ENCODE peak calls at places on chromosomes 3 and 15, in five cellular contexts. One of them, this sample, is unnamed. For H3K4me1, the result is how much of the 10 kb centered on the place peaks cover.

GRCh38 chr15:45457641-45458539 is 64.7 kb downstream of the SLC30A4 start:
- DNase-seq in neuronal stem cell: peak
- DNase-seq in IMR-90: peak
- DNase-seq in H9: peak
- DNase-seq in H1: no peak
- DNase-seq in this sample: peak

GRCh38 chr3:182782149-182782548 is 11.2 kb upstream of the ATP11B start:
- DNase-seq in IMR-90: no peak
- DNase-seq in H1: no peak
- DNase-seq in neuronal stem cell: no peak
- DNase-seq in H9: no peak
- DNase-seq in this sample: no peak

GRCh38 chr3:39779511-39780230 is 29.7 kb upstream of the MYRIP start:
- DNase-seq in H1: no peak
- DNase-seq in neuronal stem cell: no peak
- DNase-seq in IMR-90: no peak
- DNase-seq in H9: no peak
- DNase-seq in this sample: no peak

GRCh38 chr3:48991851-48992545 is 2.0 kb downstream of the P4HTM start:
- DNase-seq in H1: no peak
- DNase-seq in H9: no peak
- DNase-seq in IMR-90: no peak
- DNase-seq in neuronal stem cell: no peak
- DNase-seq in this sample: no peak

GRCh38 chr3:186461141-186461540 is 83.0 kb downstream of the CRYGS start:
- DNase-seq in H9: no peak
- DNase-seq in IMR-90: peak
- DNase-seq in neuronal stem cell: no peak
- DNase-seq in H1: no peak
- DNase-seq in this sample: peak

GRCh38 chr3:2420919-2421318 is 322.3 kb downstream of the CNTN4 start:
- DNase-seq in neuronal stem cell: no peak
- DNase-seq in H9: peak
- DNase-seq in IMR-90: no peak
- DNase-seq in H1: peak
- DNase-seq in this sample: no peak

GRCh38 chr3:15636028-15636709 is 34.6 kb downstream of the BTD start:
- DNase-seq in neuronal stem cell: no peak
- DNase-seq in H1: no peak
- DNase-seq in H9: no peak
- DNase-seq in IMR-90: peak
- DNase-seq in this sample: peak

GRCh38 chr3:13389378-13389777 is 30.7 kb downstream of the NUP210 start:
- DNase-seq in IMR-90: no peak
- DNase-seq in H1: no peak
- DNase-seq in neuronal stem cell: no peak
- DNase-seq in H9: peak
- DNase-seq in this sample: no peak

GRCh38 chr3:20073683-20074082 is 33.4 kb downstream of the KAT2B start:
- DNase-seq in H9: no peak
- DNase-seq in neuronal stem cell: no peak
- DNase-seq in IMR-90: no peak
- DNase-seq in H1: no peak
- DNase-seq in this sample: peak

GRCh38 chr15:73926191-73927002 is at the start of gene LOXL1:
- DNase-seq in H1: no peak
- DNase-seq in neuronal stem cell: peak
- DNase-seq in IMR-90: peak
- DNase-seq in H9: peak
- DNase-seq in this sample: peak

GRCh38 chr3:121957674-121958419 is 63.6 kb downstream of the SLC15A2 start:
- DNase-seq in neuronal stem cell: no peak
- DNase-seq in H9: no peak
- DNase-seq in H1: no peak
- DNase-seq in IMR-90: no peak
- DNase-seq in this sample: peak

GRCh38 chr3:141105828-141106628 is 54.9 kb downstream of the SPSB4 start:
- DNase-seq in IMR-90: peak
- DNase-seq in H1: no peak
- DNase-seq in neuronal stem cell: peak
- DNase-seq in H9: peak
- DNase-seq in this sample: peak

GRCh38 chr3:14119166-14119510 is 5.5 kb downstream of the CHCHD4 start:
- DNase-seq in neuronal stem cell: no peak
- DNase-seq in H1: no peak
- DNase-seq in IMR-90: no peak
- DNase-seq in H9: no peak
- DNase-seq in this sample: no peak

GRCh38 chr15:80512729-80513670 is 108.8 kb downstream of the ARNT2 start:
- DNase-seq in H9: no peak
- DNase-seq in neuronal stem cell: no peak
- DNase-seq in IMR-90: no peak
- DNase-seq in H1: no peak
- DNase-seq in this sample: no peak

GRCh38 chr3:189395825-189396224 is 224.1 kb downstream of the TPRG1 start:
- DNase-seq in IMR-90: no peak
- DNase-seq in H1: no peak
- DNase-seq in H9: no peak
- DNase-seq in neuronal stem cell: no peak
- DNase-seq in this sample: peak

GRCh38 chr3:160804762-160805161 is 48.7 kb downstream of the PPM1L start:
- DNase-seq in IMR-90: no peak
- DNase-seq in H1: no peak
- DNase-seq in H9: no peak
- DNase-seq in neuronal stem cell: no peak
- DNase-seq in this sample: no peak

GRCh38 chr3:12501360-12502020 is 17.2 kb downstream of the TSEN2 start:
- DNase-seq in neuronal stem cell: no peak
- DNase-seq in IMR-90: peak
- DNase-seq in H9: no peak
- DNase-seq in H1: no peak
- DNase-seq in this sample: peak

GRCh38 chr15:41917767-41918430 is 24.0 kb upstream of the SPTBN5 start:
- DNase-seq in H9: no peak
- DNase-seq in H1: no peak
- DNase-seq in neuronal stem cell: no peak
- DNase-seq in IMR-90: peak
- DNase-seq in this sample: peak

GRCh38 chr3:61936344-61936937 is 375.1 kb downstream of the PTPRG start:
- DNase-seq in neuronal stem cell: no peak
- DNase-seq in H1: no peak
- DNase-seq in IMR-90: peak
- DNase-seq in H9: no peak
- DNase-seq in this sample: no peak

GRCh38 chr3:177516130-177517011 is 319.1 kb upstream of the TBL1XR1 start:
- DNase-seq in H9: no peak
- DNase-seq in IMR-90: peak
- DNase-seq in H1: no peak
- DNase-seq in neuronal stem cell: peak
- DNase-seq in this sample: no peak

GRCh38 chr15:84847382-84847781 is 30.2 kb downstream of the ALPK3 start:
- DNase-seq in H1: no peak
- DNase-seq in neuronal stem cell: no peak
- DNase-seq in IMR-90: no peak
- DNase-seq in H9: no peak
- DNase-seq in this sample: no peak

GRCh38 chr3:99545941-99546580 is 92.3 kb upstream of the COL8A1 start:
- DNase-seq in H1: no peak
- DNase-seq in H9: no peak
- DNase-seq in IMR-90: peak
- DNase-seq in neuronal stem cell: no peak
- DNase-seq in this sample: peak

GRCh38 chr15:67138946-67139855 is 73.8 kb downstream of the SMAD3 start:
- DNase-seq in H9: no peak
- DNase-seq in H1: no peak
- DNase-seq in IMR-90: peak
- DNase-seq in neuronal stem cell: no peak
- DNase-seq in this sample: no peak

GRCh38 chr3:130926504-130926903 is 32.6 kb downstream of the ATP2C1 start:
- DNase-seq in H9: no peak
- DNase-seq in IMR-90: no peak
- DNase-seq in neuronal stem cell: no peak
- DNase-seq in H1: no peak
- DNase-seq in this sample: peak

GRCh38 chr15:31338879-31339557 is 12.4 kb downstream of the KLF13 start:
- DNase-seq in IMR-90: peak
- DNase-seq in H9: peak
- DNase-seq in neuronal stem cell: no peak
- DNase-seq in H1: no peak
- DNase-seq in this sample: peak
- H3K4me1 ChIP-seq in IMR-90: under half
- H3K4me1 ChIP-seq in H9: under half
- H3K4me1 ChIP-seq in neuronal stem cell: under half
- H3K4me1 ChIP-seq in H1: under half
- H3K4me1 ChIP-seq in this sample: under half

GRCh38 chr3:127789051-127789450 is 33.3 kb downstream of the MGLL start:
- DNase-seq in H9: no peak
- DNase-seq in neuronal stem cell: no peak
- DNase-seq in IMR-90: no peak
- DNase-seq in H1: no peak
- DNase-seq in this sample: no peak

GRCh38 chr3:127791221-127791913 is 30.9 kb downstream of the MGLL start:
- DNase-seq in H1: no peak
- DNase-seq in IMR-90: peak
- DNase-seq in neuronal stem cell: no peak
- DNase-seq in H9: peak
- DNase-seq in this sample: no peak

GRCh38 chr3:127788436-127788835 is 33.9 kb downstream of the MGLL start:
- DNase-seq in IMR-90: no peak
- DNase-seq in neuronal stem cell: no peak
- DNase-seq in H9: no peak
- DNase-seq in H1: no peak
- DNase-seq in this sample: no peak

GRCh38 chr3:127790580-127791183 is 31.6 kb downstream of the MGLL start:
- DNase-seq in H9: no peak
- DNase-seq in neuronal stem cell: no peak
- DNase-seq in H1: no peak
- DNase-seq in IMR-90: no peak
- DNase-seq in this sample: no peak

GRCh38 chr3:127790009-127790533 is 32.2 kb downstream of the MGLL start:
- DNase-seq in IMR-90: no peak
- DNase-seq in neuronal stem cell: no peak
- DNase-seq in H9: no peak
- DNase-seq in H1: no peak
- DNase-seq in this sample: peak
- H4K91ac ChIP-seq in IMR-90: peak
- H4K91ac ChIP-seq in neuronal stem cell: no peak
- H4K91ac ChIP-seq in H9: no peak
- H4K91ac ChIP-seq in H1: no peak
- H4K91ac ChIP-seq in this sample: peak

GRCh38 chr15:96344120-96344705 is 13.7 kb downstream of the NR2F2 start:
- DNase-seq in neuronal stem cell: no peak
- DNase-seq in IMR-90: no peak
- DNase-seq in H9: no peak
- DNase-seq in H1: no peak
- DNase-seq in this sample: no peak

GRCh38 chr15:96346409-96346808 is 15.9 kb downstream of the NR2F2 start:
- DNase-seq in neuronal stem cell: no peak
- DNase-seq in IMR-90: no peak
- DNase-seq in H9: no peak
- DNase-seq in H1: no peak
- DNase-seq in this sample: no peak

GRCh38 chr15:96343529-96344072 is 13.1 kb downstream of the NR2F2 start:
- DNase-seq in neuronal stem cell: no peak
- DNase-seq in IMR-90: no peak
- DNase-seq in H1: no peak
- DNase-seq in H9: peak
- DNase-seq in this sample: no peak

GRCh38 chr15:96345560-96346389 is 15.3 kb downstream of the NR2F2 start:
- DNase-seq in neuronal stem cell: no peak
- DNase-seq in IMR-90: peak
- DNase-seq in H1: no peak
- DNase-seq in H9: peak
- DNase-seq in this sample: peak

GRCh38 chr15:96344706-96345559 is 14.4 kb downstream of the NR2F2 start:
- DNase-seq in H1: no peak
- DNase-seq in neuronal stem cell: no peak
- DNase-seq in IMR-90: no peak
- DNase-seq in H9: peak
- DNase-seq in this sample: no peak
- H3K14ac ChIP-seq in H1: no peak
- H3K14ac ChIP-seq in neuronal stem cell: no peak
- H3K14ac ChIP-seq in IMR-90: peak
- H3K14ac ChIP-seq in H9: no peak
- H3K14ac ChIP-seq in this sample: no peak

DNA sequence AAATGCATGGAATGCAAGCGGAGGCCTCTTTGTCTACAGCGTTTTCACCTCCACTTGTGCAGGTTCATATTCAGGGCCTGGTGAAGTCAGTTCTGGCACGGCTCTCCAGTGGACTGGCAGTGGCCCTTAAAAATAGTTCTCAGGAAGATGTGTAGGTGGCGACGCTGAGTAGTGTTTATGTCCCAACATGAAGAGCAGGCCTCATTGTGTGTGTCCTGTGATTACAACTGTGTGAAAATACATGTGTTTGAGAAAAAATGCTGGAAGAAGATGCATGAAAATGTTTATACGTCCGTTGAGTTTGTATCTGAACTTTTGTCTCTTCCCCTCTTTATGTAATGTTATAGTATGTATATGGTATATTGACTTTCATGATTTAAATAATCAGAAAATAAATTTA is 7.2 kb downstream of the LIPC start:
- DNase-seq in H9: peak
- DNase-seq in IMR-90: peak
- DNase-seq in H1: no peak
- DNase-seq in neuronal stem cell: peak
- DNase-seq in this sample: peak
- H3K4me1 ChIP-seq in H9: under half
- H3K4me1 ChIP-seq in IMR-90: under half
- H3K4me1 ChIP-seq in H1: under half
- H3K4me1 ChIP-seq in neuronal stem cell: under half
- H3K4me1 ChIP-seq in this sample: under half

DNA sequence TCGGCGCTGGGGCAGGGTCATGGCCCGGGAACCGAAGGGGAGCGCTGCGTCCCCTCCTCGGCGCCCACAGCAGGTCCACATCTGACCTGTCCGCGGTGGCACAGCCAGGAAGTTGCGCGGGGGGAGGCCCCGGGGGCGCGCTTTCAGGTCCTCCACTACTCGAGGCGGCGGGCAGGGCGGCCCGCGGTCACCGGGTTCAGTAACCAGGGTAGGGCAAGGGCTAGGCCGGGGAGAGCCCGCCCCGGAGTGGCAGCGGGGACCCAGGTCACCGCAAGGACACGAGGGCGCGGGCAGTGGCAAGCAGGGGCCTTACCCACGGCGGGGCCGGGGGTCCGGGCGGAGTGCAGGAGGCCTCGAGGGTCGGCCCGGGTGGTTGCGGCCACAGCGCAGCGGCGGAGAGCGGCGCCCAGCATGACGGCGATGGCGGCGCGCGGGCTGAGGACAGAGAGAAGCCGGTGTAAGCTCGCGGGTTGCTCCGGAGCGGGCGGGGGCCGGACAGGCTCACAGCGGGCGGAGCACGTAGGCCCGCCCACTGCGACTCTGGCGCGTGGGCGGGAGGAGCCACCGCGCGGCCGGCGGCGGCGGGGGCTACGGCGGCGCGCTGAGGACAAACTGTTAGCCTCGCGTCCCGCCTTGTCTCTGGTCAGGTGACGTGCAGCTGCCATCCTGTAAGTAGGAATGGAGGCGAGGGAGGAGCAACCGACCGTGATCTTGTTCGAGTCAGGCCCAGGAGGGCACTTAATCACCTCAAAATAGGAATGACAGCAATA is at the start of gene COX5A:
- DNase-seq in H1: peak
- DNase-seq in H9: peak
- DNase-seq in neuronal stem cell: peak
- DNase-seq in IMR-90: peak
- DNase-seq in this sample: peak
- H4K91ac ChIP-seq in H1: peak
- H4K91ac ChIP-seq in H9: no peak
- H4K91ac ChIP-seq in neuronal stem cell: no peak
- H4K91ac ChIP-seq in IMR-90: peak
- H4K91ac ChIP-seq in this sample: peak